ENCODE peak calls at places on chromosomes 7 and 10, in nine cellular contexts. J, A, R, H, W, P, M, N and S are unnamed samples.

GRCh38 chr10:22682237-22683192 is 31.9 kb downstream of the PIP4K2A start:
- DNase-seq in J (peak; percentile 66), A (no peak), R (peak; percentile 76), H (no peak), W (no peak), P (peak; percentile 84), M (no peak), N (peak; percentile 40), S (peak; percentile 63)

GRCh38 chr7:98357751-98358161 is 43.1 kb downstream of the BAIAP2L1 start:
- DNase-seq in J (peak; percentile 59), A (no peak), R (peak; percentile 47), H (no peak), W (no peak), P (peak; percentile 24), M (no peak), N (peak; percentile 74), S (no peak)

GRCh38 chr7:134954197-134955082 is 31.9 kb upstream of the AGBL3 start:
- DNase-seq in J (peak; percentile 64), A (no peak), R (peak; percentile 69), H (peak; percentile 3), W (peak; percentile 64), P (peak; percentile 58), M (peak; percentile 61), N (peak; percentile 42), S (no peak)

GRCh38 chr7:135441791-135442190 is 68.1 kb downstream of the CNOT4 start:
- DNase-seq in J (no peak), A (no peak), R (peak; percentile 45), H (no peak), W (no peak), P (peak; percentile 50), M (no peak), N (peak; percentile 5), S (no peak)

GRCh38 chr7:27128034-27128433 is 2.5 kb downstream of the HOXA4 start:
- DNase-seq in J (no peak), A (no peak), R (no peak), H (no peak), W (no peak), P (no peak), M (no peak), N (no peak), S (no peak)

GRCh38 chr7:139105037-139105382 is 4.5 kb downstream of the ZC3HAV1 start:
- DNase-seq in J (no peak), A (no peak), R (no peak), H (no peak), W (peak; percentile 19), P (no peak), M (no peak), N (no peak), S (no peak)

GRCh38 chr7:3194501-3195141 is 106.4 kb upstream of the SDK1 start:
- DNase-seq in J (peak; percentile 91), A (no peak), R (peak; percentile 96), H (no peak), W (no peak), P (peak; percentile 73), M (no peak), N (no peak), S (no peak)

GRCh38 chr7:37489703-37490102 is 41.0 kb upstream of the ELMO1 start:
- DNase-seq in J (no peak), A (no peak), R (no peak), H (no peak), W (peak; percentile 89), P (no peak), M (no peak), N (no peak), S (no peak)

GRCh38 chr10:62045765-62046521 is 144.4 kb downstream of the ARID5B start:
- DNase-seq in J (peak; percentile 95), A (no peak), R (peak; percentile 94), H (peak; percentile 27), W (no peak), P (peak; percentile 91), M (no peak), N (peak; percentile 92), S (no peak)

GRCh38 chr10:43294241-43294658 is 27.4 kb upstream of the RASGEF1A start:
- DNase-seq in J (no peak), A (no peak), R (no peak), H (no peak), W (no peak), P (no peak), M (no peak), N (no peak), S (no peak)

GRCh38 chr10:11165591-11166543 is 148.2 kb downstream of the CELF2 start:
- DNase-seq in J (peak; percentile 18), A (peak; percentile 37), R (peak; percentile 19), H (peak; percentile 69), W (no peak), P (no peak), M (no peak), N (no peak), S (peak; percentile 58)

GRCh38 chr7:27277628-27278027 is 35.0 kb downstream of the EVX1 start:
- DNase-seq in J (peak; percentile 3), A (no peak), R (peak; percentile 5), H (no peak), W (no peak), P (peak; percentile 55), M (no peak), N (no peak), S (no peak)